ENCODE peak calls at places on chromosome 13, in six cellular contexts. O, M, T, A, V and F are unnamed samples.

GRCh38 chr13:46896346-46897138 is at the start of gene HTR2A:
- DNase-seq in T (peak), V (peak), A (no peak), O (peak), M (no peak), F (peak)

GRCh38 chr13:112066624-112067004 is 335 bp upstream of the SOX1 start:
- DNase-seq in O (peak), V (peak), T (peak), M (peak), A (peak), F (peak)

GRCh38 chr13:106432636-106433035 is 102.8 kb downstream of the EFNB2 start:
- DNase-seq in M (no peak), O (no peak), V (no peak), A (no peak), T (no peak), F (no peak)

GRCh38 chr13:62212246-62212645 is 796.6 kb upstream of the PCDH20 start:
- DNase-seq in M (no peak), V (peak), A (no peak), T (no peak), O (no peak), F (no peak)

GRCh38 chr13:33303885-33304284 is 18.3 kb upstream of the STARD13 start:
- DNase-seq in V (no peak), O (no peak), T (no peak), M (no peak), A (no peak), F (no peak)

GRCh38 chr13:97574926-97575325 is 141.0 kb downstream of the RAP2A start:
- DNase-seq in V (peak), O (peak), M (peak), A (no peak), T (no peak), F (peak)

GRCh38 chr13:65497265-65497664 is 1732.9 kb downstream of the PCDH9 start:
- DNase-seq in T (no peak), O (no peak), M (no peak), V (no peak), A (no peak), F (no peak)

GRCh38 chr13:26604784-26605183 is 47.3 kb downstream of the WASF3 start:
- DNase-seq in O (no peak), M (no peak), V (no peak), T (no peak), A (no peak), F (no peak)

GRCh38 chr13:111792956-111793355 is 274.0 kb upstream of the SOX1 start:
- DNase-seq in T (no peak), V (no peak), M (no peak), A (no peak), O (no peak), F (no peak)

GRCh38 chr13:111385182-111385857 is 64.9 kb downstream of the TEX29 start:
- DNase-seq in M (no peak), T (no peak), O (no peak), V (no peak), A (no peak), F (no peak)

GRCh38 chr13:37656247-37656940 is 57.8 kb upstream of the POSTN start:
- DNase-seq in V (no peak), A (no peak), M (no peak), O (no peak), T (no peak), F (no peak)

GRCh38 chr13:61531383-61532065 is 115.9 kb upstream of the PCDH20 start:
- DNase-seq in A (no peak), O (no peak), V (no peak), M (no peak), T (no peak), F (no peak)

GRCh38 chr13:40916207-40916998 is 102.7 kb downstream of the ELF1 start:
- DNase-seq in O (no peak), A (no peak), T (no peak), V (no peak), M (no peak), F (no peak)